ENCODE peak calls at places on chromosomes 3 and 15, in nine cellular contexts. D is MCF 10A, R is left ventricle myocardium inferior, E is kidney, P is MM.1S, B is RWPE2, L is AG04450, K is heart left ventricle, H is RWPE1. M is an unnamed sample.

GRCh38 chr3:108035751-108036150 is 55.1 kb downstream of the CD47 start:
- DNase-seq in H (no peak), B (no peak), E (no peak), K (no peak), D (no peak), R (no peak), P (no peak), L (no peak), M (no peak)

GRCh38 chr15:77507911-77508310 is 87.2 kb downstream of the HMG20A start:
- DNase-seq in H (no peak), L (no peak), D (peak), B (no peak), P (no peak), R (peak), K (peak), E (no peak), M (no peak)

GRCh38 chr3:64150527-64151238 is 74.6 kb downstream of the PRICKLE2 start:
- DNase-seq in K (peak), P (no peak), E (peak), B (no peak), D (no peak), R (peak), L (peak), H (no peak), M (peak)

GRCh38 chr15:99076555-99077308 is 28.1 kb upstream of the SYNM start:
- DNase-seq in P (peak), D (peak), E (no peak), B (no peak), L (peak), K (peak), H (peak), R (peak), M (peak)

GRCh38 chr15:74891469-74891868 is 1.6 kb downstream of the MPI start:
- DNase-seq in D (no peak), K (no peak), L (no peak), P (no peak), E (no peak), H (no peak), B (no peak), R (no peak), M (no peak)

GRCh38 chr3:8673083-8673737 is 28.6 kb upstream of the SSUH2 start:
- DNase-seq in L (no peak), D (no peak), B (no peak), K (no peak), P (no peak), R (no peak), H (no peak), E (no peak), M (no peak)

GRCh38 chr3:31142543-31142942 is 248.1 kb upstream of the GADL1 start:
- DNase-seq in P (no peak), D (no peak), R (no peak), L (no peak), H (no peak), E (no peak), K (no peak), B (no peak), M (no peak)

GRCh38 chr3:35723480-35724097 is 84.3 kb downstream of the ARPP21 start:
- DNase-seq in K (no peak), D (no peak), B (no peak), R (no peak), H (no peak), L (no peak), E (no peak), P (no peak), M (no peak)

GRCh38 chr15:76177491-76178040 is 117.8 kb downstream of the TMEM266 start:
- DNase-seq in K (peak), P (no peak), L (no peak), R (peak), E (no peak), H (peak), D (peak), B (peak), M (no peak)

GRCh38 chr15:60634815-60635214 is 155.9 kb upstream of the ICE2 start:
- DNase-seq in R (no peak), P (no peak), L (no peak), B (no peak), K (no peak), E (no peak), H (no peak), D (no peak), M (no peak)

GRCh38 chr15:50653156-50653743 is 33.3 kb downstream of the TRPM7 start:
- DNase-seq in B (no peak), H (peak), R (no peak), P (no peak), K (no peak), E (no peak), L (no peak), D (no peak), M (no peak)

GRCh38 chr3:118817748-118818165 is 216.9 kb downstream of the IGSF11 start:
- DNase-seq in D (peak), K (no peak), P (peak), L (peak), R (no peak), H (peak), E (no peak), B (no peak), M (no peak)

DNA sequence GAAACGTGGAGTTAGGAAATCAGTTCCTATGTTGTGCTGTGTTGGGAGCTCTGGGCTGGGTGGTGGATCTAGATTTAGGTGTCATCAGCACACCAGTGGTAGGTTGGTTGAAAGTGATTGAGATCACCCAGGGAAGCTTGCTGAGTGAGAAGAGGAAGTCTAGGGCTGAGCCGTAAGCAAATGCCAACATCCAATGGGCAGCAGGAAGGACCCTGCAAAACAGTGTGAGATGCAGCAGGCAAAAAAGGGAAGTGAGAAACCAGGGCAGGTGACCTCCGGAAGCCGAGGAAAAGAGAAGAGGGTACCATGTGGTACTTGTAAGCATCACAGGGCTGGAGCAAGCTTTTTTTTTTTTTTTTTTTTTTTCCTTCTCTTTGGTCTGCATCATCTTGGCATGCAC is 15.9 kb upstream of the COPG1 start:
- DNase-seq in H (no peak), E (no peak), D (no peak), P (peak), L (no peak), K (peak), R (peak), B (no peak), M (no peak)
- TF ChIP-seq CTCF in H (no peak), E (no peak), D (no peak), P (no peak), L (no peak), K (no peak), R (no peak), B (no peak), M (no peak)

GRCh38 chr3:98360681-98361080 is 7.0 kb downstream of the OR5K4 start:
- DNase-seq in R (no peak), H (no peak), B (no peak), L (no peak), D (no peak), K (no peak), P (no peak), E (no peak), M (no peak)

GRCh38 chr3:98361289-98361688 is 7.6 kb downstream of the OR5K4 start:
- DNase-seq in E (no peak), B (no peak), K (no peak), D (no peak), R (no peak), L (no peak), P (peak), H (no peak), M (no peak)

GRCh38 chr3:98359250-98359649 is 5.6 kb downstream of the OR5K4 start:
- DNase-seq in H (no peak), K (no peak), B (no peak), D (no peak), R (no peak), L (no peak), P (no peak), E (no peak), M (no peak)

GRCh38 chr3:98359993-98360675 is 6.5 kb downstream of the OR5K4 start:
- DNase-seq in K (no peak), L (no peak), H (no peak), P (peak), D (peak), E (no peak), R (no peak), B (no peak), M (no peak)
- TF ChIP-seq CTCF in K (no peak), L (no peak), H (no peak), P (peak), D (peak), E (no peak), R (no peak), B (peak), M (no peak)

DNA sequence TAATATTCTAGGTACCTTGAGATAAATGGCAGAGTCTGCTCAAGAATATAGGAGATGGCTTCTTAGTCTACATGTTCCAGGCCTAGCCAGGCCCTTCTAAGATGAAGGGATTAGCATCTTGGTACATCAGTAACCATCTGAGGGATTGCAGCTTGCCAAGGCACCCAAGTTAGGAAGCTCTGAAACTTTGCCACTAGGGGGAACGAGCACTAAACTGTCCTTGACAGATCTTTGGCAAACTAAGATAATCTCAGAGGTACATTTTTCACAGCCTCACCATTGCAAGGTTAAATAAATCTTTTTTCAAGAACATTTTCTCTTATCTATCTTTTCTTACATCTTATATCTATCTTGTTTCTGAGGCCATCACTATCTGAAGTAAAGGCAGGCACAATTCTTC is 351.2 kb downstream of the RAP2B start:
- DNase-seq in L (no peak), B (no peak), H (peak), D (peak), R (no peak), P (peak), E (no peak), K (no peak), M (no peak)
- TF ChIP-seq CTCF in L (peak), B (peak), H (peak), D (no peak), R (peak), P (no peak), E (no peak), K (no peak), M (peak)

DNA sequence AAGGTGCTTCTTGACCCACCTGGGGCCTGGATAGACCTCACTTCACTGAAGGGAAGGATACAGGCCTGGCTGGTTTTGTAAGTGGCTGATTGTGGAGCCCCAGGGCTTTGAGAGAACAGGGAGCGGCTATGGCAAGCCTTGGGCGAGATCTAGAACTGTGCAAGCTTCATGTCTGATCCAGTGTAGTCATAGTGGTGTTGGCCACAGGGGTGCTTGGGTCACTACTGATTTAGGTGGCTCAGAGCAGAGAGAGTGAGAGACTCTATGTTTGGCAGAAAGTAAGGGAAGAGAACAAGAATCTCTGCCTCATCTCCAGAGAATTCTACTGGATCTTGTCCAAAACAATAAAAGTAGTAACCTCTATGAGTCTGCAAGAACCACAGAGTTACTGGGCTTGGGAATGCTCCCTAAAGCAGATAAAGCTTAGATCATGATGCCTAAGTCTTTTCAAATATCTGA is 394.2 kb upstream of the EPHA3 start:
- DNase-seq in D (no peak), E (no peak), B (peak), H (no peak), P (no peak), K (no peak), L (no peak), R (no peak), M (no peak)
- TF ChIP-seq CTCF in D (no peak), E (no peak), B (no peak), H (no peak), P (no peak), K (no peak), L (no peak), R (no peak), M (no peak)

GRCh38 chr3:133905376-133905775 is 9.7 kb upstream of the RAB6B start:
- DNase-seq in B (no peak), R (no peak), P (no peak), H (no peak), K (no peak), D (no peak), E (no peak), L (no peak), M (no peak)

GRCh38 chr3:133915685-133916639 is 20.3 kb upstream of the RAB6B start:
- DNase-seq in L (no peak), H (peak), K (no peak), D (peak), B (no peak), R (no peak), E (no peak), P (no peak), M (no peak)

GRCh38 chr3:133914839-133915600 is 19.3 kb upstream of the RAB6B start:
- DNase-seq in R (no peak), H (no peak), B (no peak), P (no peak), D (no peak), L (no peak), K (no peak), E (no peak), M (no peak)

GRCh38 chr3:133910422-133910821 is 14.7 kb upstream of the RAB6B start:
- DNase-seq in P (no peak), B (no peak), H (no peak), L (no peak), K (no peak), R (no peak), E (no peak), D (peak), M (no peak)
- TF ChIP-seq CTCF in P (peak), B (no peak), H (no peak), L (peak), K (no peak), R (no peak), E (no peak), D (peak), M (peak)

GRCh38 chr3:177931346-177931745 is 604.9 kb upstream of the KCNMB2 start:
- DNase-seq in L (no peak), R (no peak), P (no peak), E (no peak), D (no peak), H (no peak), B (no peak), K (no peak), M (no peak)

GRCh38 chr3:177932750-177933660 is 603.2 kb upstream of the KCNMB2 start:
- DNase-seq in H (no peak), P (no peak), E (no peak), R (no peak), L (no peak), K (no peak), D (no peak), B (no peak), M (no peak)

GRCh38 chr3:177929310-177929709 is 606.9 kb upstream of the KCNMB2 start:
- DNase-seq in H (no peak), E (no peak), K (no peak), B (no peak), R (no peak), D (no peak), P (no peak), L (no peak), M (no peak)

GRCh38 chr3:177932346-177932745 is 603.9 kb upstream of the KCNMB2 start:
- DNase-seq in E (no peak), D (no peak), R (no peak), K (no peak), P (no peak), L (no peak), B (no peak), H (no peak), M (no peak)

GRCh38 chr3:177930771-177931170 is 605.5 kb upstream of the KCNMB2 start:
- DNase-seq in B (no peak), E (no peak), R (no peak), H (peak), D (no peak), L (no peak), P (no peak), K (no peak), M (no peak)
- TF ChIP-seq CTCF in B (no peak), E (no peak), R (no peak), H (no peak), D (no peak), L (no peak), P (no peak), K (no peak), M (no peak)

M was measured in chondrocyte.